ENCODE peak calls at places on chromosomes 1 and 21, in seven cellular contexts. E is NCI-H2171 treated with DMSO at 0.1 percent for 48 hours, B is AML-193, P is T-helper 9 cell, R is aorta, Y is left cardiac atrium, U is SK-N-DZ. O is an unnamed sample.
A peak's percentile ranks its signal among the peaks of the same experiment; 100 is the strongest.

GRCh38 chr1:72777918-72778317 is 495.6 kb upstream of the NEGR1 start:
- DNase-seq in P (no peak), R (no peak), E (no peak), U (no peak), B (no peak), Y (no peak), O (no peak)

GRCh38 chr1:118201524-118201923 is 16.5 kb upstream of the SPAG17 start:
- DNase-seq in Y (no peak), P (no peak), R (no peak), U (no peak), B (no peak), E (no peak), O (no peak)

GRCh38 chr21:27840273-27840672 is 873.4 kb upstream of the ADAMTS5 start:
- DNase-seq in R (no peak), U (no peak), Y (no peak), B (no peak), P (no peak), E (no peak), O (no peak)

GRCh38 chr1:97337250-97338030 is 583.4 kb downstream of the DPYD start:
- DNase-seq in R (no peak), Y (no peak), B (no peak), P (no peak), U (no peak), E (no peak), O (no peak)

GRCh38 chr1:107594541-107594940 is 370.4 kb downstream of the VAV3 start:
- DNase-seq in U (no peak), R (no peak), B (no peak), Y (no peak), E (no peak), P (no peak), O (no peak)

GRCh38 chr1:21338568-21339401 is 48.5 kb upstream of the ECE1 start:
- DNase-seq in U (peak; percentile 35), E (peak; percentile 91), R (peak; percentile 81), Y (peak; percentile 77), B (no peak), P (no peak), O (no peak)

GRCh38 chr1:157995575-157996169 is 2.2 kb downstream of the KIRREL1 start:
- DNase-seq in Y (no peak), P (no peak), R (no peak), E (no peak), B (no peak), U (no peak), O (no peak)

GRCh38 chr1:233614173-233614742 is 352 bp downstream of the KCNK1 start:
- DNase-seq in E (peak; percentile 62), R (peak; percentile 80), B (no peak), U (no peak), Y (peak; percentile 39), P (no peak), O (no peak)

GRCh38 chr1:205688171-205688570 is 7.9 kb upstream of the SLC45A3 start:
- DNase-seq in R (peak; percentile 38), B (no peak), P (no peak), E (no peak), Y (no peak), U (no peak), O (no peak)

GRCh38 chr1:204127597-204128242 is 24.1 kb downstream of the ETNK2 start:
- DNase-seq in Y (peak; percentile 61), P (no peak), E (peak; percentile 71), B (peak; percentile 31), R (peak; percentile 89), U (peak; percentile 29), O (peak; percentile 81)

GRCh38 chr1:32215629-32216505 is 6.3 kb downstream of the TMEM234 start:
- DNase-seq in U (peak; percentile 49), E (peak; percentile 36), Y (peak; percentile 62), P (peak; percentile 45), B (peak; percentile 38), R (peak; percentile 80), O (peak; percentile 69)

GRCh38 chr1:60041783-60042182 is 31.8 kb downstream of the C1orf87 start:
- DNase-seq in U (no peak), P (no peak), Y (no peak), R (no peak), E (no peak), B (no peak), O (no peak)

GRCh38 chr1:57421366-57421765 is 2.5 kb downstream of the DAB1 start:
- DNase-seq in B (no peak), P (no peak), Y (no peak), U (no peak), E (no peak), R (no peak), O (no peak)

GRCh38 chr1:23343246-23344110 is 606 bp downstream of the HNRNPR start:
- DNase-seq in E (peak; percentile 40), P (peak; percentile 7), Y (peak; percentile 35), R (no peak), B (no peak), U (peak; percentile 30), O (no peak)

GRCh38 chr1:12184008-12184681 is 17.4 kb downstream of the TNFRSF1B start:
- DNase-seq in B (peak; percentile 36), E (no peak), P (no peak), R (peak; percentile 89), Y (peak; percentile 90), U (peak; percentile 21), O (peak; percentile 31)

GRCh38 chr21:34603002-34603709 is 11.8 kb downstream of the RCAN1 start:
- DNase-seq in Y (peak; percentile 85), B (peak; percentile 37), R (peak; percentile 94), P (peak; percentile 19), U (peak; percentile 35), E (peak; percentile 7), O (peak; percentile 81)

GRCh38 chr1:67726224-67726623 is 41.2 kb downstream of the GADD45A start:
- DNase-seq in P (no peak), Y (no peak), U (no peak), E (no peak), B (no peak), R (no peak), O (no peak)

GRCh38 chr1:150009604-150010387 is 730 bp downstream of the OTUD7B start:
- DNase-seq in B (no peak), E (peak; percentile 58), Y (peak; percentile 45), R (peak; percentile 82), U (peak; percentile 64), P (peak; percentile 4), O (peak; percentile 20)

GRCh38 chr1:107093385-107093784 is 36.9 kb downstream of the PRMT6 start:
- DNase-seq in B (no peak), E (no peak), R (no peak), Y (no peak), U (no peak), P (no peak), O (peak; percentile 18)

GRCh38 chr1:223836586-223836985 is 9.2 kb downstream of the TP53BP2 start:
- DNase-seq in R (no peak), P (no peak), U (no peak), E (no peak), B (no peak), Y (no peak), O (no peak)

GRCh38 chr21:20811702-20812101 is 186.5 kb upstream of the NCAM2 start:
- DNase-seq in P (no peak), Y (no peak), B (no peak), R (no peak), U (no peak), E (no peak), O (no peak)

GRCh38 chr1:239823852-239824251 is 267.8 kb upstream of the FMN2 start:
- DNase-seq in E (no peak), U (no peak), B (no peak), P (no peak), Y (no peak), R (no peak), O (no peak)

GRCh38 chr1:209808059-209808494 is 2.1 kb upstream of the IRF6 start:
- DNase-seq in E (peak; percentile 74), R (no peak), B (no peak), P (no peak), U (no peak), Y (peak; percentile 60), O (peak; percentile 93)

GRCh38 chr1:32393136-32393535 is 1.1 kb downstream of the BSDC1 start:
- DNase-seq in R (no peak), U (no peak), B (no peak), Y (no peak), E (no peak), P (no peak), O (no peak)

GRCh38 chr1:204453141-204453772 is 41.3 kb downstream of the PIK3C2B start:
- DNase-seq in U (no peak), R (no peak), P (peak; percentile 63), B (no peak), E (no peak), Y (no peak), O (no peak)

GRCh38 chr1:74508449-74508848 is 4.0 kb downstream of the LRRC53 start:
- DNase-seq in R (no peak), E (no peak), U (peak; percentile 7), Y (no peak), B (no peak), P (no peak), O (peak; percentile 32)

GRCh38 chr1:232764458-232765231 is 40.6 kb upstream of the MAP10 start:
- DNase-seq in P (no peak), E (peak; percentile 96), Y (no peak), B (no peak), R (no peak), U (no peak), O (no peak)

GRCh38 chr1:53619811-53620619 is 118.9 kb downstream of the GLIS1 start:
- DNase-seq in U (no peak), E (no peak), B (no peak), R (peak; percentile 51), P (no peak), Y (no peak), O (no peak)

GRCh38 chr1:10676987-10677386 is 119.5 kb downstream of the CASZ1 start:
- DNase-seq in Y (no peak), E (no peak), U (no peak), B (no peak), R (no peak), P (no peak), O (no peak)

GRCh38 chr1:1088036-1088800 is 14.1 kb upstream of the RNF223 start:
- DNase-seq in U (no peak), R (peak; percentile 71), Y (no peak), E (no peak), B (no peak), P (no peak), O (peak; percentile 10)

GRCh38 chr1:21206117-21206516 is 29.4 kb upstream of the EIF4G3 start:
- DNase-seq in B (no peak), U (peak; percentile 48), Y (no peak), P (no peak), E (no peak), R (no peak), O (no peak)

GRCh38 chr1:245538671-245539070 is 383.9 kb downstream of the KIF26B start:
- DNase-seq in Y (no peak), R (no peak), B (no peak), P (no peak), U (no peak), E (no peak), O (no peak)

GRCh38 chr21:38930838-38931237 is 125.1 kb downstream of the ETS2 start:
- DNase-seq in P (no peak), U (no peak), R (no peak), Y (no peak), B (peak; percentile 88), E (no peak), O (no peak)